ENCODE peak calls at places on chromosomes 6 and 20, in four cellular contexts. L, T, Y and D are unnamed samples.
A peak's percentile ranks its signal among the peaks of the same experiment; 100 is the strongest.

GRCh38 chr6:136051140-136051775 is 198.9 kb downstream of the MTFR2 start:
- DNase-seq in Y (no peak), L (no peak), T (no peak), D (no peak)

GRCh38 chr6:102571236-102571908 is 1177.9 kb downstream of the GRIK2 start:
- DNase-seq in L (no peak), Y (no peak), T (no peak), D (no peak)

GRCh38 chr20:24781061-24781980 is 167.7 kb upstream of the CST7 start:
- DNase-seq in L (no peak), T (peak; percentile 16), Y (no peak), D (peak; percentile 55)

GRCh38 chr6:52517502-52518278 is 59.2 kb downstream of the TRAM2 start:
- DNase-seq in Y (no peak), T (peak; percentile 94), L (no peak), D (peak; percentile 78)

GRCh38 chr20:37823276-37823980 is 79.5 kb upstream of the VSTM2L start:
- DNase-seq in Y (no peak), T (no peak), L (no peak), D (no peak)

GRCh38 chr20:36872857-36873256 is 3.1 kb upstream of the TLDC2 start:
- DNase-seq in T (no peak), L (no peak), Y (no peak), D (no peak)

GRCh38 chr6:162538643-162539064 is 188.9 kb downstream of the PRKN start:
- DNase-seq in Y (no peak), L (no peak), T (no peak), D (no peak)

GRCh38 chr6:127022297-127022696 is 96.2 kb upstream of the RSPO3 start:
- DNase-seq in Y (no peak), L (no peak), T (peak; percentile 32), D (no peak)

GRCh38 chr20:14782731-14783130 is 445.3 kb upstream of the FLRT3 start:
- DNase-seq in Y (no peak), L (no peak), T (no peak), D (no peak)

GRCh38 chr6:81515562-81516453 is 236.7 kb downstream of the TENT5A start:
- DNase-seq in Y (no peak), T (peak; percentile 54), L (no peak), D (no peak)

GRCh38 chr20:34296468-34296867 is 6.7 kb downstream of the AHCY start:
- DNase-seq in Y (no peak), T (no peak), L (no peak), D (no peak)

GRCh38 chr6:38714239-38715015 is 684 bp upstream of the DNAH8 start:
- DNase-seq in L (no peak), T (no peak), Y (no peak), D (no peak)

GRCh38 chr20:32332614-32333013 is 25.5 kb upstream of the ASXL1 start:
- DNase-seq in Y (no peak), L (no peak), T (no peak), D (no peak)

GRCh38 chr6:32133786-32134185 is 3.7 kb upstream of the FKBPL start:
- DNase-seq in L (no peak), T (no peak), Y (no peak), D (no peak)

GRCh38 chr20:46172455-46172854 is 54.3 kb downstream of the CD40 start:
- DNase-seq in T (no peak), Y (no peak), L (no peak), D (no peak)

GRCh38 chr6:62338477-62338876 is 52.5 kb upstream of the KHDRBS2 start:
- DNase-seq in Y (no peak), T (no peak), L (no peak), D (no peak)

GRCh38 chr6:145547596-145548325 is 187.6 kb downstream of the EPM2A start:
- DNase-seq in L (no peak), T (peak; percentile 5), Y (no peak), D (no peak)

GRCh38 chr20:41135187-41135887 is 2.0 kb upstream of the PLCG1 start:
- DNase-seq in L (no peak), T (no peak), Y (peak; percentile 56), D (no peak)

GRCh38 chr6:152360016-152360415 is 277.1 kb downstream of the SYNE1 start:
- DNase-seq in T (no peak), Y (no peak), L (no peak), D (no peak)

GRCh38 chr6:99521557-99522286 is 6.5 kb upstream of the USP45 start:
- DNase-seq in L (no peak), T (peak; percentile 26), Y (no peak), D (no peak)

GRCh38 chr6:170224694-170225660 is 65.9 kb downstream of the DLL1 start:
- DNase-seq in L (no peak), T (no peak), Y (no peak), D (no peak)

GRCh38 chr6:119255492-119255891 is 94.1 kb downstream of the MAN1A1 start:
- DNase-seq in L (no peak), Y (no peak), T (no peak), D (no peak)

GRCh38 chr20:50586531-50587232 is 76.5 kb downstream of the PTPN1 start:
- DNase-seq in T (no peak), Y (no peak), L (no peak), D (no peak)

GRCh38 chr6:105753184-105754097 is 332.7 kb upstream of the PRDM1 start:
- DNase-seq in T (no peak), L (no peak), Y (no peak), D (no peak)

GRCh38 chr20:33719277-33719988 is 677 bp downstream of the PXMP4 start:
- DNase-seq in T (no peak), L (no peak), Y (no peak), D (no peak)

GRCh38 chr6:152943260-152943897 is 39.5 kb downstream of the FBXO5 start:
- DNase-seq in Y (no peak), T (no peak), L (no peak), D (no peak)

GRCh38 chr6:41547799-41548097 is 1.6 kb downstream of the FOXP4 start:
- DNase-seq in L (no peak), Y (no peak), T (no peak), D (no peak)

GRCh38 chr6:53869964-53870363 is 75.2 kb downstream of the LRRC1 start:
- DNase-seq in L (no peak), T (no peak), Y (no peak), D (no peak)

GRCh38 chr6:169000022-169000421 is 253.6 kb downstream of the THBS2 start:
- DNase-seq in Y (no peak), T (no peak), L (no peak), D (no peak)

GRCh38 chr20:36604952-36605308 is 649 bp upstream of the RAB5IF start:
- DNase-seq in T (no peak), Y (peak; percentile 22), L (no peak), D (no peak)

GRCh38 chr6:154458565-154459475 is 51.7 kb downstream of the CNKSR3 start:
- DNase-seq in L (no peak), T (no peak), Y (no peak), D (no peak)

GRCh38 chr6:128841518-128841917 is 41.4 kb upstream of the LAMA2 start:
- DNase-seq in Y (no peak), T (no peak), L (no peak), D (no peak)

GRCh38 chr20:53917145-53918009 is 153.0 kb downstream of the BCAS1 start:
- DNase-seq in Y (no peak), T (peak; percentile 77), L (no peak), D (no peak)

GRCh38 chr6:71383891-71384489 is 95.4 kb downstream of the OGFRL1 start:
- DNase-seq in Y (no peak), T (no peak), L (no peak), D (no peak)